ENCODE peak calls at places on chromosome 13, in six cellular contexts. T, N, W, U, Y and V are unnamed samples.

GRCh38 chr13:42880241-42880640 is 98.9 kb downstream of the FAM216B start:
- DNase-seq in T (no peak), N (no peak), W (no peak), U (no peak), Y (peak; percentile 17), V (peak; percentile 30)

GRCh38 chr13:94967183-94968039 is 255.1 kb upstream of the SOX21 start:
- DNase-seq in T (peak; percentile 85), N (no peak), W (no peak), U (no peak), Y (no peak), V (no peak)

GRCh38 chr13:31154939-31155338 is 6.8 kb downstream of the HSPH1 start:
- DNase-seq in T (no peak), N (no peak), W (no peak), U (no peak), Y (no peak), V (no peak)

GRCh38 chr13:98976338-98976737 is 1.5 kb downstream of the DOCK9 start:
- DNase-seq in T (no peak), N (no peak), W (no peak), U (no peak), Y (peak; percentile 84), V (peak; percentile 53)

GRCh38 chr13:30493670-30494381 is 28.1 kb upstream of the HMGB1 start:
- DNase-seq in T (no peak), N (no peak), W (no peak), U (no peak), Y (no peak), V (no peak)

GRCh38 chr13:96141032-96141431 is 51.1 kb downstream of the HS6ST3 start:
- DNase-seq in T (peak; percentile 67), N (no peak), W (no peak), U (no peak), Y (peak; percentile 68), V (peak; percentile 48)

GRCh38 chr13:60066206-60066605 is 97.5 kb downstream of the DIAPH3 start:
- DNase-seq in T (no peak), N (no peak), W (no peak), U (no peak), Y (no peak), V (no peak)

GRCh38 chr13:94050039-94050438 is 429.4 kb downstream of the DCT start:
- DNase-seq in T (no peak), N (no peak), W (no peak), U (no peak), Y (no peak), V (no peak)

GRCh38 chr13:77306458-77306857 is 20.4 kb downstream of the MYCBP2 start:
- DNase-seq in T (no peak), N (no peak), W (no peak), U (no peak), Y (no peak), V (no peak)

GRCh38 chr13:80235559-80236296 is 105.2 kb downstream of the SPRY2 start:
- DNase-seq in T (no peak), N (no peak), W (no peak), U (no peak), Y (peak; percentile 65), V (no peak)

GRCh38 chr13:112943309-112944125 is 25.5 kb upstream of the MCF2L start:
- DNase-seq in T (peak; percentile 85), N (no peak), W (peak; percentile 71), U (peak; percentile 60), Y (peak; percentile 18), V (no peak)

GRCh38 chr13:76641056-76641455 is 245.1 kb downstream of the KCTD12 start:
- DNase-seq in T (no peak), N (no peak), W (no peak), U (no peak), Y (no peak), V (peak; percentile 52)

DNA sequence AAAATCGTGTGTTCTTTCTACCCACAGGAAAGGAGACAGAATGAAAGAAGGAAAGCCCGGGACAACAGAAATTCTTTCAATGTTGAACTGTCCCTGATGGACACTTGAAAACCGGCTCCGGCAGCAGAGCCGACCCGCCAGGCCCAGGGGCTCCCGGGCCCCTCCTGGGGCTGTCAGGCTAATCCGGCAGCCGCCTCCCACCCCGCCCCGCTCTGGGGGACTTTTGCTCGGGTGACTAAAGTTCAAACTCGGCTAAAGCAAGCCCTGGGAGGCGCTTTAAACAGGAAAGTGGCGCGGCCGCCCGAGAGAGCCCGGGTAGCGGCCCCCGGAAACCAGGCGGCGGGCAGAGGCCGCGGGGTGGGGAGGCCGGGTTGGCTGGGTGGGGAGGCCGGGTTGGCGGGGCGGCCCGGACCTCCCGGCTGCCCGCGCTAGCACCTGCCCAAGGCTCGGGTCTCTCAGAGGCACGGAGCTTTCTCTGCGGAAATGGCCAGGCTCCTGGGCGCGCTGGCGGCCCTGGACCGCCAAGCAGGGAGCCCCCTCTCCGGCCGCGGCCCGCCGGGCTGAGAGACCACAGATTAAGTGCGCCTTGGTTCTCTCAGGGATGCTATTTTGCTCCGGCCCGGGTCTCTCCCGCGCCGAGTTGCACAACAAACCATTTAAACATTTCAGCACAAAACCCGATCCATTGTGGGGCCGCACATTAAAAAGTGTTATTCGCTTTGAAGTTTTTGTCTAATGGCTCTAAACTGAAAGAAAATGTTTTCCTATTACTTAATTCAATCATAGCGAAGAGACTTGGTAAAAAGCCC is 2.6 kb upstream of the GSX1 start:
- DNase-seq in T (peak; percentile 70), N (no peak), W (no peak), U (no peak), Y (no peak), V (no peak)
- H3K4me3 ChIP-seq in T (peak overlapping the region; percentile 34), N (peak overlapping the region; percentile 24), W (peak overlapping the region; percentile 3), U (peak overlapping the region; percentile 18), Y (no peak overlapping the region), V (no peak overlapping the region)

GRCh38 chr13:49777746-49778614 is 14.5 kb downstream of the KPNA3 start:
- DNase-seq in T (no peak), N (no peak), W (no peak), U (no peak), Y (no peak), V (no peak)
- TF ChIP-seq CTCF in T (no peak), N (no peak), W (no peak), U (no peak), Y (no peak), V (no peak)

GRCh38 chr13:97321101-97321500 is 99.0 kb downstream of the MBNL2 start:
- DNase-seq in T (no peak), N (no peak), W (no peak), U (no peak), Y (no peak), V (no peak)

GRCh38 chr13:97321616-97322321 is 99.6 kb downstream of the MBNL2 start:
- DNase-seq in T (no peak), N (no peak), W (no peak), U (no peak), Y (no peak), V (no peak)

GRCh38 chr13:97317933-97318332 is 95.8 kb downstream of the MBNL2 start:
- DNase-seq in T (no peak), N (no peak), W (no peak), U (no peak), Y (no peak), V (no peak)

GRCh38 chr13:97318532-97318931 is 96.4 kb downstream of the MBNL2 start:
- DNase-seq in T (no peak), N (no peak), W (no peak), U (no peak), Y (no peak), V (no peak)

DNA sequence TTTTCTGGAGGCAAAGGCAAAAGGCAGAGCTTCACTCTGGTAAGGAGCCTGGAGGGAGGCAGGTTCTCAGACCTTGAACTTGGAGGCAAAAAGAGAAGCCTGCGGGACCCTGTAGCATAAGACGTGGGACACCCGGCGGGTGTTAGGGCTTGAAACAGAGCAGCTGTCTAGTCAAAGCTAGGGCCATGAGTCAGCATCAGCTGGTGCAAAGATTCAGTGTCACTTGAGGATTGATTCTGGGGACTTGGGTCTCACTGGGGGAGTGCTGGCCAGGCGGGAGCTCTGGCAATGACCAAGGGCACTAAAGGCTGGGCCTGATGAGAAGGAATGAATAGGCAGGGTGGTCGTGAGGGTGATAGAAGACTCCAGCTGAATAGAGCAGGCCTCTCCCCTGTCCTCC is 97.0 kb downstream of the MBNL2 start:
- DNase-seq in T (no peak), N (no peak), W (no peak), U (peak; percentile 31), Y (peak; percentile 31), V (no peak)
- H3K4me3 ChIP-seq in T (no peak overlapping the region), N (no peak overlapping the region), W (no peak overlapping the region), U (no peak overlapping the region), Y (no peak overlapping the region), V (no peak overlapping the region)

DNA sequence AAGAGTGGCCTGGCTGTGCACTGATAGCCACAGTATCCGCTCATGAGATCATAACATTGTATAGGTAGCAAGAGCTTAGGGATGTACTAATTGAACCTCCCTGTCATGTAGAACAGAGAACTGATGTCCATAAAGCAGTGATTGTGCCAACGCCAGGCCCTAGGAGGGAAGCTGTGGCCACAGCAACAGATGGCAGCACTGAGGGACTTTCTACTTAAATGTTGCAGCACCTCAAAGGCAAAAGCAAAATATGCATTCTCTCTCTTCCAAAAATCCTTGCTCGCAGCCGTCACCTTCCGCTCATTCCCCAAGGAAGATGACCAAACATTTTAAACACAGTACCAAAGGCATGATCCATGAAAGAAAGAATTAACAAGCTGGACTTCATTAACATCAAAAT is 32.3 kb downstream of the COL4A1 start:
- DNase-seq in T (peak; percentile 38), N (no peak), W (peak; percentile 65), U (no peak), Y (no peak), V (no peak)
- TF ChIP-seq CTCF in T (peak; percentile 39), N (peak; percentile 4), W (no peak), U (peak; percentile 58), Y (peak; percentile 36), V (peak; percentile 23)

GRCh38 chr13:102838273-102838672 is 7.6 kb upstream of the ERCC5 start:
- DNase-seq in T (no peak), N (no peak), W (no peak), U (no peak), Y (no peak), V (no peak)

GRCh38 chr13:102838982-102839381 is 6.8 kb upstream of the ERCC5 start:
- DNase-seq in T (no peak), N (no peak), W (no peak), U (no peak), Y (no peak), V (no peak)

GRCh38 chr13:102836471-102836870 is 9.4 kb upstream of the ERCC5 start:
- DNase-seq in T (no peak), N (no peak), W (no peak), U (no peak), Y (no peak), V (no peak)

GRCh38 chr13:102845289-102845629 is 573 bp upstream of the ERCC5 start:
- DNase-seq in T (no peak), N (no peak), W (no peak), U (no peak), Y (no peak), V (no peak)

GRCh38 chr13:102839462-102839861 is 6.4 kb upstream of the ERCC5 start:
- DNase-seq in T (no peak), N (no peak), W (no peak), U (no peak), Y (peak; percentile 18), V (peak; percentile 18)
- H3K4me3 ChIP-seq in T (no peak overlapping the region), N (no peak overlapping the region), W (no peak overlapping the region), U (no peak overlapping the region), Y (no peak overlapping the region), V (no peak overlapping the region)

DNA sequence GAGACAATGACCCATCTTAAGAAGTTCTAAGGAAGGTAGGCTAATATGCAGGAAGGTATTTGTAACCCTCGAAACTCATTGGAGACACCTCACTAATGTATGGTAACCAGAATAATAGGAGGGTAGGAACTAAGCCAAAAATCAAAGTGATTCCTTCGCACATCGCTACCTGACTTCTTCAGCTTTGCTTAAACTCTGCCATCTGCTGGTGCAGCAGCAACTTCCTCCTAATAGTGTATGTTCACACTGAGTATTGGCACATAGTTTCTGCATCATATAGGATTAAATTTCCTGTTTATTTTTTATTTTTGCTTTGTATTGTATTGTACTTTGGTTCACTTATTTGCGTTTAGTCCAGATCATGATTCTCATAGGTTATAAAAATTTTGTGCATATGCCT is 676.2 kb downstream of the GPC5 start:
- DNase-seq in T (peak; percentile 68), N (no peak), W (no peak), U (no peak), Y (peak; percentile 2), V (no peak)
- TF ChIP-seq CTCF in T (peak; percentile 64), N (peak; percentile 18), W (peak; percentile 14), U (peak; percentile 43), Y (no peak), V (no peak)